ENCODE peak calls at places on chromosomes 6 and 20, in seven cellular contexts. F, R, S, K, L, J and G are unnamed samples.

GRCh38 chr6:142377112-142377848 is 75.5 kb downstream of the ADGRG6 start:
- DNase-seq in J (peak; percentile 60), K (no peak), L (peak; percentile 26), S (no peak), F (no peak), R (peak; percentile 24), G (peak; percentile 93)

GRCh38 chr6:15861486-15861885 is 198.7 kb upstream of the DTNBP1 start:
- DNase-seq in K (no peak), J (no peak), F (no peak), S (no peak), R (no peak), L (no peak), G (no peak)

GRCh38 chr20:54078296-54078695 is 7.9 kb upstream of the BCAS1 start:
- DNase-seq in S (no peak), R (no peak), L (no peak), K (no peak), F (no peak), J (no peak), G (no peak)

GRCh38 chr6:167137881-167138280 is 15.0 kb downstream of the CCR6 start:
- DNase-seq in J (no peak), F (no peak), L (no peak), S (no peak), K (no peak), R (no peak), G (no peak)

GRCh38 chr6:45419574-45420082 is 41.9 kb upstream of the SUPT3H start:
- DNase-seq in K (peak; percentile 57), R (peak; percentile 55), S (peak; percentile 73), F (no peak), J (peak; percentile 71), L (no peak), G (peak; percentile 56)

GRCh38 chr6:154615483-154616025 is 105.1 kb upstream of the CNKSR3 start:
- DNase-seq in L (peak; percentile 60), K (peak; percentile 48), R (peak; percentile 97), F (no peak), J (peak; percentile 87), S (peak; percentile 93), G (peak; percentile 58)

GRCh38 chr20:41003143-41003932 is 25.3 kb upstream of the TOP1 start:
- DNase-seq in K (peak; percentile 82), R (peak; percentile 87), F (peak; percentile 92), S (peak; percentile 99), L (peak; percentile 99), J (peak; percentile 97), G (peak; percentile 99)

GRCh38 chr6:142568857-142569597 is 267.2 kb downstream of the ADGRG6 start:
- DNase-seq in S (no peak), K (no peak), L (peak; percentile 49), J (peak; percentile 46), R (no peak), F (peak; percentile 48), G (peak; percentile 43)

GRCh38 chr20:45010399-45010828 is 44.1 kb downstream of the STK4 start:
- DNase-seq in S (peak; percentile 39), J (peak; percentile 23), R (no peak), L (peak; percentile 95), K (no peak), F (peak; percentile 75), G (peak; percentile 70)

GRCh38 chr20:774016-774679 is 5.8 kb upstream of the SLC52A3 start:
- DNase-seq in L (no peak), R (no peak), F (no peak), K (no peak), S (no peak), J (no peak), G (no peak)

GRCh38 chr6:168526841-168527281 is 85.9 kb downstream of the SMOC2 start:
- DNase-seq in J (peak; percentile 86), S (no peak), F (peak; percentile 67), R (peak; percentile 78), L (no peak), K (no peak), G (no peak)

GRCh38 chr6:36745283-36745682 is 47.7 kb downstream of the RAB44 start:
- DNase-seq in R (no peak), J (no peak), S (no peak), K (no peak), L (no peak), F (no peak), G (no peak)

GRCh38 chr6:36742146-36742545 is 44.5 kb downstream of the RAB44 start:
- DNase-seq in K (no peak), S (no peak), L (no peak), J (no peak), R (no peak), F (no peak), G (no peak)

GRCh38 chr6:36745836-36746235 is 48.2 kb downstream of the RAB44 start:
- DNase-seq in R (no peak), J (no peak), L (no peak), K (no peak), S (no peak), F (no peak), G (peak; percentile 54)

GRCh38 chr6:36743032-36743431 is 45.4 kb downstream of the RAB44 start:
- DNase-seq in L (no peak), J (no peak), R (no peak), F (no peak), K (no peak), S (no peak), G (no peak)

GRCh38 chr6:36743538-36744441 is 46.2 kb downstream of the RAB44 start:
- DNase-seq in F (peak; percentile 37), S (no peak), K (no peak), J (no peak), R (no peak), L (no peak), G (peak; percentile 79)
- TF ChIP-seq CTCF in F (no peak), S (no peak), K (no peak), J (no peak), R (no peak), L (no peak), G (no peak)

DNA sequence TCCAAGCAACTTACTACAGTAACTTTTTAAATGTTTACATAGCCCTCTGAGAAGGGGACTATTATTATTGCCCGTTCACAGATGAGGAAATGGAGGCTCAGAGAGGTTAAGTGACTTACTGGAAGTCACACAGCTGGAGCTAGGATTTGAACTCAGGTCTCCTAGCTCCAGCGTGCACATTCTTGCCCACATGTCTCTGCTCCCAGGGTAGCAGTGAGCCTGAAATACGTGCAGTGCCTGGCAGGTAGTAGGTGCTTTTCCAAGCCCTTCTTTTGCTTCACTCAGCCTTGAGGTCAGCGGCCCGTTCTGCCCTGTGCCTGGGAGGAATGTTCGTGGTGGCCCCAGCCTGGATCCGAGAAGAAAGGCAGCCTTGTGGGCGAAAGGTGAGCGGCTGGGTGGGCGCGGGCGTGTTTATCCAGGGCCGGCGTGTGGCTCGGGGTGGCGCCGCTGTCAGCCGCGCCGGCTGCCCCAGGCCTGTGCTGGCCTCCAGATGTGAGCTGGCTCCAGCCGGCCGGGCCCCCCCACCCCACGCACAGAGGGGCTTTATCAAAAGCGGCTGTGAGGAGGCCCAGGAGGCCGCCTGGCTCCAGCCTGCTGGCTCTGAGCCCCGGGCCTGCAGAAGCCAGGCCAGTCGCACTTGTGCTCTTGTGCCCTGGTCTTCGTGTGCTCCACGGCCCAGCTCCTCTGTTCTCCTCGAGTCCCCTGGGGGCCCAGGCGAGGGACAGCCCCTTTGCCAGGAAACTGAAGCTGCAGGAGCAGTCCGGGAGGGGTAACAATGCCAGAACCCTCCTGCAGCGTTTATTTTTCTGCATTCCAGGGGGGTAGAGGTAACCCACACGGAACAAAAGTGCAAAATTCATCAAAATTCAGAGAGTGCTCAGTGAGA is 58.1 kb downstream of the UBE2V1 start:
- DNase-seq in J (peak; percentile 60), L (peak; percentile 41), R (no peak), S (peak; percentile 55), F (peak; percentile 60), K (no peak), G (no peak)
- H3K4me3 ChIP-seq in J (no peak overlapping the region), L (no peak overlapping the region), R (no peak overlapping the region), S (no peak overlapping the region), F (no peak overlapping the region), K (no peak overlapping the region), G (no peak overlapping the region)

GRCh38 chr20:62936996-62937352 is 973 bp upstream of the GID8 start:
- DNase-seq in F (peak; percentile 61), L (peak; percentile 83), K (peak; percentile 24), J (peak; percentile 46), R (peak; percentile 23), S (peak; percentile 50), G (peak; percentile 68)

GRCh38 chr20:62935968-62936585 is 1.9 kb upstream of the GID8 start:
- DNase-seq in J (no peak), L (no peak), K (peak; percentile 17), F (no peak), R (no peak), S (no peak), G (no peak)

GRCh38 chr20:62933966-62934365 is 4.0 kb upstream of the GID8 start:
- DNase-seq in K (peak; percentile 9), R (no peak), L (no peak), F (no peak), S (no peak), J (no peak), G (no peak)

GRCh38 chr20:62937353-62938104 is 418 bp upstream of the GID8 start:
- DNase-seq in K (peak; percentile 97), F (peak; percentile 95), J (peak; percentile 97), R (peak; percentile 97), L (peak; percentile 96), S (peak; percentile 96), G (peak; percentile 85)

DNA sequence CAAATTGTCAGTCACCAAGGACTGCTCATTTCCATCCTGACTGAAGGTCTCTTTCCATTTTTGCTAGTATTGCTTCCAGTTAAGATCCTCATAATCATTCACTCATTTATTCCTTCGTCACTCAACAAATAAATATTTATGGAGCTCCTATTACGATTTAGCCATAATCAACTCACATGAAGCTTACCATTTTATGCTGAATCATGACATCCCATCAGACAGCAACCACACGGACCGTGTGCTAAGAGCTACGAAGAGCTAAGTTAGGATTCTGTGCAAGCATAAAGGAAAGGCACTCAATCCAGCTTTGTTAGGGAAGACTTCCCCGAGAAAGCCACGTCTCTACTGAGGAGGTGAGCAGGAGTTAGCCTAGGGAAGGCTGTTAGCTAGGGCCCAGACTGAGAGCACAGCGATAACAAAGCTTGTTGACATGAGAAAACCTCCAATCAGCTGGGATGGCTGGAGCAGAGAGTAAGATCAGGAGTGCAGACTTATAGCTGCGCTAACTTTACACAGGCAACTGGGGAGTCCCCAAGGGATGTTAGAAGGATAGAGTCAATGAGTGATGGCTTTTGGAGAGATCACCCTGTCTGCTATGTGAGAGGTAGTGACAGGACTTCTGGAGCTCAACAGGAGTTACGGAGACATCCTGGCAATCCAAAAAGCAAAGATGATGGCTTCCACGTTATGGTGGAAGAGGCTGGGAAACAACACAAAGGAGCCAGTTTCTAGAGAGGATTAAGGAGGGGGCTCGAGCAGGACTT is 2.6 kb upstream of the GID8 start:
- DNase-seq in K (no peak), F (no peak), S (no peak), L (no peak), R (no peak), J (no peak), G (no peak)
- TF ChIP-seq CTCF in K (no peak), F (no peak), S (no peak), L (no peak), R (no peak), J (no peak), G (no peak)

DNA sequence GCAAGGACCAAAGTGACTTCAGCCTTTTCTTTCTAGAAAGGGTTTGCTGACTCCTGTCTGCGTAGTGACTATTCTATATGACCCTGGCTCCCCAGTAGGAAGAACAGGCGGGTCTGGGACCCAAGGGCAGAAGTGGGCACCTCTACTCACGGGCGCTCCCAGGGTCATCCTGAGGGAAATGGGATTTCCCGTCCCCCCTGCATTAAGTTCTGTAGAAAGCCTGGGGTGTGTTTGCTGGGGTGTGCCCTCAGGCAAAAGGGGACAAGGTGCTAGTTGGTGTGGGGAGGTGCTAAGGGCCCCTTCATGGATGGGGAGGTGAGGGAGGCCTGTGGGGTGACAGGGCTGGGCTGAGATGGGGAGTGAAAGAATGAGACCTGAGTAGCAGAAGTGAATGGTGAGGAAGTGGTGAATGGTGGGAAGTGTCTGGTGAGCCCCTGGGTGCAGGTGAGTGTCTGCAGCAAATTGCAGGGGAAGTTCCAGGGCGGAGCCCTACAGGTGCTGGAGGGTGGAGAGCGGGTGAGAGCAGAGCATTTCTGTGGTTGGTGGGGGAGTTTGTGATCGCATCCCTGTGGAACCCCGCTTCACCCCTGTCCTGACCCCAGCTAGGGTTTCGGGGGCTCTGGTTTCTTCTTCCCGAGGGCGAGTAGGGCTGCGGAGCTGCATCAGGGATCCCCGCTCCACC is 21.1 kb downstream of the RAET1L start:
- DNase-seq in L (no peak), F (no peak), K (no peak), J (no peak), R (no peak), S (no peak), G (no peak)
- H3K4me3 ChIP-seq in L (peak overlapping the region; percentile 79), F (peak overlapping the region; percentile 66), K (no peak overlapping the region), J (peak overlapping the region; percentile 71), R (no peak overlapping the region), S (no peak overlapping the region), G (peak overlapping the region; percentile 55)